ENCODE peak calls at places on chromosomes 4 and X, in four cellular contexts. H is lower lobe of right lung, L is hepatocyte, E is tibial artery. V is an unnamed sample.

GRCh38 chrX:69361286-69361926 is 142.7 kb upstream of the NALF2 start:
- DNase-seq in E (no peak), H (no peak), L (peak), V (no peak)

GRCh38 chrX:28010875-28011274 is 29.6 kb upstream of the DCAF8L1 start:
- DNase-seq in H (no peak), L (no peak), E (no peak), V (no peak)

GRCh38 chr4:73311428-73311827 is 52.8 kb upstream of the ANKRD17 start:
- DNase-seq in L (peak), E (no peak), H (no peak), V (peak)

GRCh38 chr4:19213388-19213787 is 1038.3 kb upstream of the SLIT2 start:
- DNase-seq in E (no peak), H (no peak), L (no peak), V (no peak)

GRCh38 chrX:48505481-48505880 is 3.3 kb upstream of the PORCN start:
- DNase-seq in H (no peak), E (no peak), L (no peak), V (no peak)

GRCh38 chrX:3592184-3592583 is 121.3 kb downstream of the PRKX start:
- DNase-seq in H (no peak), L (no peak), E (no peak), V (no peak)

GRCh38 chrX:40821780-40822179 is 86.4 kb upstream of the MED14 start:
- DNase-seq in H (no peak), E (no peak), L (no peak), V (no peak)

GRCh38 chr4:89468632-89469031 is 161.0 kb upstream of the GPRIN3 start:
- DNase-seq in L (no peak), E (no peak), H (no peak), V (no peak)

GRCh38 chr4:168604496-168605373 is 107.9 kb downstream of the PALLD start:
- DNase-seq in E (no peak), L (peak), H (no peak), V (no peak)

GRCh38 chr4:173420324-173420752 is 21.4 kb upstream of the SCRG1 start:
- DNase-seq in E (no peak), L (no peak), H (no peak), V (peak)

GRCh38 chr4:90074322-90074886 is 52.8 kb upstream of the CCSER1 start:
- DNase-seq in H (no peak), E (no peak), L (no peak), V (no peak)

GRCh38 chrX:72121381-72121780 is 10.3 kb downstream of the RTL5 start:
- DNase-seq in H (peak), L (no peak), E (peak), V (peak)

GRCh38 chrX:42967681-42968080 is 189.7 kb upstream of the PPP1R2C start:
- DNase-seq in E (no peak), L (no peak), H (no peak), V (no peak)

GRCh38 chr4:58749206-58749605 is 1639.0 kb upstream of the IGFBP7 start:
- DNase-seq in L (peak), E (no peak), H (no peak), V (no peak)

GRCh38 chrX:19751068-19751467 is 136.3 kb downstream of the SH3KBP1 start:
- DNase-seq in E (no peak), H (no peak), L (no peak), V (no peak)

GRCh38 chr4:173801876-173802713 is 272.1 kb upstream of the HAND2 start:
- DNase-seq in H (no peak), E (no peak), L (no peak), V (no peak)

GRCh38 chrX:140764401-140764919 is 54.9 kb downstream of the LINC00632 start:
- DNase-seq in L (peak), H (peak), E (peak), V (no peak)

GRCh38 chrX:126994011-126994410 is 174.5 kb downstream of the PRR32 start:
- DNase-seq in H (no peak), E (no peak), L (no peak), V (no peak)

GRCh38 chr4:3572363-3572762 is 40.1 kb upstream of the LRPAP1 start:
- DNase-seq in E (no peak), L (no peak), H (no peak), V (no peak)

GRCh38 chrX:2690856-2691542 is at the start of gene CD99:
- DNase-seq in E (peak), H (peak), L (peak), V (peak)

GRCh38 chr4:88027611-88028608 is 20.5 kb downstream of the PKD2 start:
- DNase-seq in L (peak), H (no peak), E (no peak), V (no peak)

GRCh38 chrX:136765957-136766356 is 14.8 kb downstream of the ARHGEF6 start:
- DNase-seq in E (no peak), H (no peak), L (no peak), V (no peak)

GRCh38 chr4:76950846-76951321 is 1.3 kb downstream of the SEPTIN11 start:
- DNase-seq in L (peak), H (peak), E (no peak), V (peak)

GRCh38 chrX:95145848-95146540 is 1472.0 kb downstream of the FAM133A start:
- DNase-seq in E (no peak), L (no peak), H (no peak), V (no peak)

GRCh38 chrX:20487227-20487626 is 220.5 kb upstream of the RPS6KA3 start:
- DNase-seq in E (no peak), L (no peak), H (no peak), V (no peak)

GRCh38 chrX:68746988-68747387 is 81.8 kb upstream of the EFNB1 start:
- DNase-seq in H (no peak), E (no peak), L (no peak), V (no peak)

GRCh38 chr4:97656034-97656720 is 487.1 kb downstream of the STPG2 start:
- DNase-seq in H (no peak), L (peak), E (no peak), V (no peak)

GRCh38 chrX:120380699-120381098 is 18.8 kb downstream of the ATP1B4 start:
- DNase-seq in H (no peak), L (peak), E (no peak), V (peak)

GRCh38 chrX:115898382-115899001 is 272.1 kb upstream of the AGTR2 start:
- DNase-seq in H (no peak), E (no peak), L (no peak), V (peak)

GRCh38 chrX:65932173-65933084 is 107.5 kb downstream of the VSIG4 start:
- DNase-seq in H (no peak), E (no peak), L (peak), V (no peak)

GRCh38 chr4:33078145-33078544 is 2358.0 kb downstream of the PCDH7 start:
- DNase-seq in H (no peak), E (no peak), L (no peak), V (no peak)

GRCh38 chrX:20265221-20265725 is 1.4 kb downstream of the RPS6KA3 start:
- DNase-seq in H (peak), L (peak), E (peak), V (peak)

GRCh38 chr4:104404384-104404783 is 90.3 kb downstream of the CXXC4 start:
- DNase-seq in L (no peak), E (no peak), H (no peak), V (no peak)

GRCh38 chr4:111362891-111363290 is 740.0 kb upstream of the PITX2 start:
- DNase-seq in L (no peak), E (peak), H (no peak), V (no peak)

GRCh38 chrX:48974033-48974432 is 2.4 kb upstream of the KCND1 start:
- DNase-seq in L (no peak), E (no peak), H (no peak), V (no peak)

GRCh38 chr4:91288702-91289311 is 1015.0 kb upstream of the GRID2 start:
- DNase-seq in E (no peak), H (no peak), L (no peak), V (no peak)

GRCh38 chrX:153922286-153922573 is 3.8 kb downstream of the ARHGAP4 start:
- DNase-seq in E (no peak), H (no peak), L (no peak), V (no peak)

GRCh38 chrX:153925739-153926593 is at the start of gene ARHGAP4:
- DNase-seq in L (no peak), H (peak), E (no peak), V (peak)

GRCh38 chrX:153922932-153923857 is 2.9 kb downstream of the ARHGAP4 start:
- DNase-seq in H (peak), L (peak), E (peak), V (no peak)

GRCh38 chrX:153925387-153925738 is 701 bp downstream of the ARHGAP4 start:
- DNase-seq in L (no peak), H (no peak), E (no peak), V (peak)

GRCh38 chrX:153924149-153924861 is 1.8 kb downstream of the ARHGAP4 start:
- DNase-seq in H (no peak), E (peak), L (no peak), V (peak)
- TF ChIP-seq CTCF in H (peak), E (peak), L (peak), V (peak)

GRCh38 chr4:39025552-39026085 is 6.6 kb downstream of the TMEM156 start:
- DNase-seq in H (no peak), E (no peak), L (no peak), V (no peak)

GRCh38 chr4:39032218-39033085 is at the start of gene TMEM156:
- DNase-seq in E (no peak), L (no peak), H (no peak), V (peak)

GRCh38 chr4:39029752-39030694 is 2.2 kb downstream of the TMEM156 start:
- DNase-seq in E (no peak), H (no peak), L (no peak), V (peak)

GRCh38 chr4:39026096-39026495 is 6.1 kb downstream of the TMEM156 start:
- DNase-seq in E (no peak), H (no peak), L (no peak), V (no peak)

DNA sequence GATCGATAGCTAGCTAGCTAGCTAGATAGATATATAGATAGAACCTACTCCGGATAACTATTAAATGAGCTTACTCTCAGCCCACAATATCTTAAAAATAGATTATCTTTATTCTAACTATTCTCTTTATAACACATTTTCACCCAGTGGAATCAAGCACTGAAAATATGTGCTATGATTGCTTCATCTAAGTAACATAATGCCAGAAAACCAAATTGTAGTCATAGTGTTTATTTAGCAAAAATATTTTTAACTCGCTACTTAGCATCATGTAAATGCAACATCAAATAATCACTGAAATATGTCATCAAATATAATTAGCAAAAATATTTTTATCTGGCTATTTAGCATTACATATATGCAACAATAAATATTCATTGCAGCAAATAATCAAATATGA is 1.5 kb downstream of the TMEM156 start:
- DNase-seq in E (no peak), L (no peak), H (no peak), V (no peak)
- H3K4me3 ChIP-seq in E (no peak), L (no peak), H (no peak), V (peak)

DNA sequence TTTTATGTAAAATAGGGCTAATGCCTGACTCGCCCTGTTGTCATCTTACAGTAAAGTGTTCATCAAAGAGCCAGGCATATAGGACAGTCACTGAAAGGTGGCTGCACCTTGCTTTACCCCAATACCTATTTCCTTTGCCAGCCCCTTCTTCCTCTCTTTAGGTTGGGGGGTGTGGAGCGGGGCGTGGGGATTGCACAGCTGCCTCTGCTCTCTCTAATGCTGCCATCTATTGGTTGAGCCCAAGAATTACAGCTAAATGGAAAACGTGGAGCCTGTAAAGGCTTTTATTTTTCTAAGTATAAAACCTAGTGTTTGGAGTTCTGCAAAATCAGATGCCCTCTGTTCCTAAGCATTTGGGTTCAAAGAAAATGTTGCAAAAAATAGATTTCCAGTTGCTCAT is 47.7 kb downstream of the ATG4A start:
- DNase-seq in E (no peak), H (no peak), L (no peak), V (peak)
- TF ChIP-seq CTCF in E (no peak), H (peak), L (peak), V (peak)

DNA sequence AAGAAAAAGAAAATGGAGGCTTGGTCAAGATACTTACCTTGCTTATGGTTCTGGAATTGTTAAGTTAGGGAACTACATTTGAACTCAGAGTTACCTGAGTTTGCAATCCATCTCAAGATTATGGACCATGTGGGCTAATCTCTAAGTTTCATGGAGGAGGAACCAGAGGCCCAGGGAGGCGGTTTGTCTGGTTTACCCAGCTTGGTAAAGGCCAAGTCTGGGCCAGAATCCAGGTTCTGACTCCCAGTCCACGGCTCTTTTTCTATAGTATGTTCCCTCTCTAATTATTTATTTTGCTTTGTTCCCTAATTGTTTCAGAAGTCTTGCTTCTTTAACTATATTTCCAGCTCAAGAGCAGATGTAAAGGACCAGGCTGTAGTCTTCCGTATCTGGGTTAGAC is 168.1 kb downstream of the FRAS1 start:
- DNase-seq in E (no peak), H (no peak), L (no peak), V (no peak)
- H3K4me3 ChIP-seq in E (no peak), H (no peak), L (no peak), V (no peak)

DNA sequence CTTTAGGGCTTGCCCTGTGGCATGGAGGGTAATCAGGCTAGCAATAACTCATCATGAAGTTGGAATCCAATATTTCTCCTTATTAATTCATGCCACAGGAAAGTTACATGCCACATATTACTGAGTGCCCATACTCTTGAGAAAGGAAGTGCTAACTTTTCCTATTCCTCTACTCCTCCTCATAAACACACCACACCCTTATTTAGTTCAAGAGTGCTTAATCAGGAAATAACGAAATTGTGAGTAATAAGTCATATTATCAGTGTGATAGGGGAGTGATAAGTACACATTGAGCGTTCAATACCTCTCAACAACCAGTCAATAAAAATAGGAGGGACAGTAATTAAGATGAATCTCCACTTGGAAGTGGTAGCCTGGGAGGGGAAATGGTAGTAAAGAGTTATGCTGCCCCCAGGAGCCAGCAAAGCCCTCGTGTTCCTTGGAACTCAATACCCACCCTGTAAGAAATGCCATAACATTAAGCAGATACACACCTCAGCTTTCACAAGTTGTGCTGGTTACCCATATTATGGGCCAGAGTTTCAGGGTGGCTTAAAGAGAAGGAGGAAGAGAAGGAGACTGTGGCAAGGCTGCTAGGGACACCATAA is 410.0 kb upstream of the NR3C2 start:
- DNase-seq in H (no peak), L (no peak), E (no peak), V (no peak)
- TF ChIP-seq CTCF in H (no peak), L (no peak), E (no peak), V (no peak)

GRCh38 chr4:2365054-2365912 is 53.2 kb downstream of the ZFYVE28 start:
- DNase-seq in H (peak), E (no peak), L (no peak), V (no peak)
- H3K4me3 ChIP-seq in H (peak), E (peak), L (no peak), V (no peak)

DNA sequence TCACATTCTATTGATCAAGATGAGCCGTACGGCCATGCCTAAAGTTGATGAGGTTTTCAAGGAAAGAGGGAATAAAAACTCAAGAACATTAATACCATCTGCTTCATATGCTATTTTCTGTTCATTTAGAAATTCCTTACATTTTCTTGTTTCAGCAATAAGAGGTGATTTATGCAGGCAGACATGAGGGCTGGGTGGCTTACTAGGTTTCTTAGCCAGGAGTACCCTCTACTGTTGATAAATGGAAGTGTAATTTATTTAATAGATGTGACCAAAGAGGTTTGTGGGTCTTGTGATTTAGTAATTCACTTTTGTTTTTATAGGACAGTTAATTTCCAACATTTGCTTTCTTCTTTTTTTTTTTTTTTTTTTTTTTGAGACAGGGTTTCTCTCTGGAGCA is 6.4 kb upstream of the SMIM9 start:
- DNase-seq in H (no peak), E (no peak), L (peak), V (peak)
- TF ChIP-seq CTCF in H (peak), E (peak), L (peak), V (peak)

GRCh38 chr4:16812041-16812440 is 86.4 kb downstream of the LDB2 start:
- DNase-seq in E (no peak), L (no peak), H (no peak), V (no peak)
- H3K4me3 ChIP-seq in E (no peak), L (no peak), H (no peak), V (no peak)

GRCh38 chr4:55077577-55077976 is 47.8 kb downstream of the KDR start:
- DNase-seq in L (no peak), H (no peak), E (no peak), V (no peak)

GRCh38 chr4:55079451-55080173 is 45.8 kb downstream of the KDR start:
- DNase-seq in L (no peak), E (no peak), H (no peak), V (no peak)

GRCh38 chr4:55078987-55079386 is 46.4 kb downstream of the KDR start:
- DNase-seq in L (no peak), E (no peak), H (no peak), V (no peak)

GRCh38 chr4:55083771-55084170 is 41.6 kb downstream of the KDR start:
- DNase-seq in E (no peak), L (no peak), H (no peak), V (no peak)

DNA sequence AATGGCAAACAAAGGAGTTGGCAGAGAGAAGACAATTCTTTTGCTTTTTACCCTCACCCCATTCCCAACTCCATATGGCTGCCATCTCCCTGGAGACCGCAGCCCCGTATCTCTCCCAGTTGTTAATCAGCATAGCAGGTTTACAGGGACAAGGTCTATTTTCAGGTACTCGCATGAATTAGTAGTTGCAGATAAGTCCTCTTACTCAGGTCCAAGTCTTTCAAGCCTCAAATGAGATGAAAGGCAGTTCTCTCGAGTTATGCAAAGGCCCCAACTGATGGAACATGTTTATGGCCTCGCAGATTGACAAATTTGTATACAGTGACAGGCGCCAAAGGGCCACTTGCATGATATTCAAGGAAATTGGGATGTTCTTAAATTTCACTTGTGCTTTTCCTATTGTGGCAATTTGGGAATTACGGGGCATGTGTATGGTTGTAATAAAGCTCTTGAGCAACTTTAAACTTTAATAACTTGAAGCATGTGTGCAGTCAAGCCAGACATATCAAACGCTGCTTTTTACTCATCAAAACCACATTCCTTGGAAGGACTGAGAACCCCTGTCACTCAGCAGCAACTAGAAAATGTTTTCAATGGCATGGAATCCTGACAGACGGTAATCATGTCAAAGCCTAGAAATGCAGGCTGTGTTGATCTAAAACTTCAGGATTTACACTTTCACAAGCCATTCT is 45.1 kb downstream of the KDR start:
- DNase-seq in E (no peak), L (no peak), H (no peak), V (no peak)
- TF ChIP-seq CTCF in E (no peak), L (no peak), H (no peak), V (no peak)

GRCh38 chrX:78922754-78923153 is 22.4 kb upstream of the P2RY10 start:
- DNase-seq in L (no peak), E (no peak), H (no peak), V (peak)

GRCh38 chrX:78923198-78924015 is 21.8 kb upstream of the P2RY10 start:
- DNase-seq in E (no peak), H (no peak), L (no peak), V (peak)
- H3K4me3 ChIP-seq in E (no peak), H (no peak), L (no peak), V (peak)

V was measured in GM12865.